ENCODE peak calls at places on chromosomes 3 and 15, in six cellular contexts. D is activated CD4-positive, alpha-beta T cell treated with anti-CD3 and anti-CD28 coated beads for 36 hours; L is GDM1; O is breast epithelium; M is cardiac muscle cell; Q is A172. A is an unnamed sample.

GRCh38 chr3:105368575-105369500 is 2.1 kb downstream of the ALCAM start:
- DNase-seq in D (peak), L (peak), O (peak), M (peak), Q (peak), A (peak)

GRCh38 chr3:45367451-45367850 is 20.9 kb upstream of the LARS2 start:
- DNase-seq in D (no peak), L (no peak), O (no peak), M (no peak), Q (peak), A (peak)

GRCh38 chr3:31043184-31043819 is 148.8 kb upstream of the GADL1 start:
- DNase-seq in D (peak), L (no peak), O (no peak), M (no peak), Q (peak), A (no peak)

GRCh38 chr3:190911382-190911781 is 48.9 kb upstream of the GMNC start:
- DNase-seq in D (no peak), L (no peak), O (no peak), M (no peak), Q (peak), A (peak)

GRCh38 chr3:185308126-185308754 is 54.4 kb upstream of the EHHADH start:
- DNase-seq in D (peak), L (peak), O (no peak), M (peak), Q (peak), A (peak)

GRCh38 chr3:72487078-72487765 is 361.0 kb downstream of the SHQ1 start:
- DNase-seq in D (peak), L (no peak), O (peak), M (no peak), Q (peak), A (peak)

GRCh38 chr3:13032206-13032605 is 41.0 kb downstream of the IQSEC1 start:
- DNase-seq in D (no peak), L (no peak), O (no peak), M (no peak), Q (no peak), A (no peak)

GRCh38 chr3:70358978-70359580 is 46.6 kb upstream of the MDFIC2 start:
- DNase-seq in D (no peak), L (no peak), O (no peak), M (peak), Q (peak), A (peak)

GRCh38 chr3:159593927-159594605 is 394.6 kb upstream of the IL12A start:
- DNase-seq in D (no peak), L (no peak), O (no peak), M (no peak), Q (no peak), A (no peak)

GRCh38 chr3:23961064-23961463 is 16.0 kb downstream of the NR1D2 start:
- DNase-seq in D (no peak), L (no peak), O (no peak), M (no peak), Q (no peak), A (no peak)

GRCh38 chr3:150920236-150920635 is 15.0 kb upstream of the MINDY4B start:
- DNase-seq in D (no peak), L (no peak), O (no peak), M (no peak), Q (no peak), A (no peak)

GRCh38 chr15:75606711-75607684 is 18.5 kb downstream of the SNUPN start:
- DNase-seq in D (peak), L (peak), O (no peak), M (no peak), Q (peak), A (no peak)

GRCh38 chr3:57896691-57897090 is 111.5 kb upstream of the FLNB start:
- DNase-seq in D (no peak), L (no peak), O (no peak), M (no peak), Q (no peak), A (no peak)

GRCh38 chr15:99511529-99511864 is 54.3 kb upstream of the MEF2A start:
- DNase-seq in D (no peak), L (no peak), O (no peak), M (no peak), Q (no peak), A (no peak)

GRCh38 chr3:78908236-78908635 is 859.6 kb downstream of the ROBO1 start:
- DNase-seq in D (no peak), L (no peak), O (no peak), M (no peak), Q (no peak), A (no peak)

GRCh38 chr15:39691229-39691628 is 91.4 kb downstream of the FSIP1 start:
- DNase-seq in D (no peak), L (no peak), O (no peak), M (peak), Q (no peak), A (no peak)

GRCh38 chr3:97738761-97739160 is 25.8 kb upstream of the ARL6 start:
- DNase-seq in D (no peak), L (no peak), O (no peak), M (no peak), Q (no peak), A (no peak)

GRCh38 chr3:138812806-138813205 is 21.9 kb downstream of the PIK3CB start:
- DNase-seq in D (no peak), L (no peak), O (no peak), M (no peak), Q (no peak), A (no peak)

GRCh38 chr15:83764201-83764839 is 110.4 kb downstream of the ADAMTSL3 start:
- DNase-seq in D (no peak), L (no peak), O (no peak), M (no peak), Q (no peak), A (no peak)

GRCh38 chr3:160012108-160012507 is 23.5 kb downstream of the IL12A start:
- DNase-seq in D (no peak), L (no peak), O (no peak), M (no peak), Q (no peak), A (no peak)

GRCh38 chr3:16511561-16512434 is 1.7 kb downstream of the RFTN1 start:
- DNase-seq in D (peak), L (peak), O (peak), M (no peak), Q (peak), A (no peak)

GRCh38 chr15:90060797-90061196 is 41.5 kb downstream of the IDH2 start:
- DNase-seq in D (no peak), L (no peak), O (no peak), M (no peak), Q (no peak), A (peak)

GRCh38 chr3:8518138-8518537 is 16.5 kb downstream of the LMCD1 start:
- DNase-seq in D (no peak), L (no peak), O (no peak), M (no peak), Q (no peak), A (no peak)

GRCh38 chr15:31892513-31892912 is 137.8 kb upstream of the CHRNA7 start:
- DNase-seq in D (no peak), L (no peak), O (no peak), M (no peak), Q (no peak), A (no peak)

GRCh38 chr15:38374024-38374423 is 79.9 kb upstream of the FAM98B start:
- DNase-seq in D (no peak), L (no peak), O (no peak), M (no peak), Q (no peak), A (no peak)

GRCh38 chr3:53715815-53716483 is 130.3 kb downstream of the CHDH start:
- DNase-seq in D (no peak), L (no peak), O (no peak), M (no peak), Q (peak), A (no peak)

GRCh38 chr3:53089511-53089910 is 40.7 kb downstream of the RFT1 start:
- DNase-seq in D (no peak), L (no peak), O (peak), M (no peak), Q (no peak), A (no peak)

GRCh38 chr3:15064299-15064834 is 748 bp downstream of the MRPS25 start:
- DNase-seq in D (peak), L (no peak), O (no peak), M (no peak), Q (no peak), A (peak)

GRCh38 chr15:68469162-68470048 is 37.4 kb upstream of the ITGA11 start:
- DNase-seq in D (no peak), L (no peak), O (no peak), M (no peak), Q (no peak), A (no peak)

GRCh38 chr3:148873270-148873927 is 8.3 kb downstream of the CPA3 start:
- DNase-seq in D (no peak), L (no peak), O (no peak), M (no peak), Q (no peak), A (no peak)